ENCODE peak calls at places on chromosomes 5 and 9, in seven cellular contexts. D is endodermal cell, V is MM.1S, Z is spleen, T is foreskin fibroblast, C is left ventricle myocardium inferior, O is cardiac muscle cell. U is an unnamed sample.

GRCh38 chr9:76378367-76379073 is 15.7 kb downstream of the RFK start:
- DNase-seq in Z (no peak), V (no peak), O (no peak), C (no peak), T (no peak), D (no peak), U (no peak)

GRCh38 chr9:80410106-80410505 is 838.3 kb downstream of the TLE4 start:
- DNase-seq in V (no peak), D (peak; percentile 72), Z (no peak), C (no peak), T (no peak), O (no peak), U (no peak)

GRCh38 chr5:5046680-5047502 is 93.2 kb upstream of the ADAMTS16 start:
- DNase-seq in D (no peak), O (no peak), T (no peak), C (no peak), Z (no peak), V (peak; percentile 49), U (no peak)

GRCh38 chr5:172559004-172559932 is 81.8 kb upstream of the NEURL1B start:
- DNase-seq in T (peak; percentile 92), D (no peak), Z (peak; percentile 49), C (peak; percentile 71), V (no peak), O (peak; percentile 97), U (no peak)

GRCh38 chr9:6965566-6965965 is 207.8 kb downstream of the KDM4C start:
- DNase-seq in T (no peak), C (no peak), V (no peak), O (no peak), Z (no peak), D (no peak), U (no peak)

GRCh38 chr9:137955586-137955985 is 78.0 kb downstream of the CACNA1B start:
- DNase-seq in D (peak; percentile 35), Z (no peak), V (no peak), O (no peak), T (no peak), C (no peak), U (no peak)

GRCh38 chr5:127342364-127342763 is 51.8 kb downstream of the MEGF10 start:
- DNase-seq in V (no peak), O (no peak), D (no peak), T (no peak), Z (no peak), C (no peak), U (no peak)

GRCh38 chr5:43078956-43079355 is 38.8 kb upstream of the ANXA2R start:
- DNase-seq in D (no peak), T (peak; percentile 90), C (no peak), O (peak; percentile 89), Z (no peak), V (no peak), U (no peak)

GRCh38 chr5:179113945-179114641 is 53.9 kb downstream of the ZNF354C start:
- DNase-seq in T (no peak), O (no peak), Z (peak; percentile 28), C (no peak), D (peak; percentile 14), V (no peak), U (no peak)

GRCh38 chr5:142110046-142110531 is 1.5 kb downstream of the NDFIP1 start:
- DNase-seq in C (no peak), V (no peak), D (no peak), T (peak; percentile 69), Z (no peak), O (peak; percentile 60), U (peak; percentile 56)

GRCh38 chr5:33425334-33425733 is 15.4 kb upstream of the TARS1 start:
- DNase-seq in O (no peak), V (no peak), Z (no peak), C (no peak), D (no peak), T (no peak), U (no peak)

GRCh38 chr9:134055981-134056461 is 11.8 kb downstream of the BRD3 start:
- DNase-seq in T (peak; percentile 91), D (peak; percentile 41), C (peak; percentile 77), Z (peak; percentile 78), V (no peak), O (peak; percentile 75), U (no peak)

GRCh38 chr5:147690595-147690994 is 91.9 kb downstream of the JAKMIP2 start:
- DNase-seq in T (no peak), D (peak; percentile 70), V (no peak), O (no peak), C (no peak), Z (no peak), U (no peak)

GRCh38 chr9:137371521-137371941 is 51.4 kb downstream of the EXD3 start:
- DNase-seq in Z (peak; percentile 70), V (no peak), D (no peak), O (no peak), C (no peak), T (no peak), U (no peak)

GRCh38 chr5:98769256-98770157 is 4.0 kb upstream of the RGMB start:
- DNase-seq in T (peak; percentile 92), V (no peak), Z (peak; percentile 83), D (peak; percentile 85), C (peak; percentile 29), O (peak; percentile 51), U (peak; percentile 47)

GRCh38 chr5:59712836-59713487 is 180.6 kb downstream of the PDE4D start:
- DNase-seq in V (no peak), O (peak; percentile 53), T (no peak), Z (no peak), C (no peak), D (peak; percentile 50), U (peak; percentile 18)

GRCh38 chr9:107693620-107694326 is 204.2 kb upstream of the KLF4 start:
- DNase-seq in O (no peak), T (peak; percentile 75), D (no peak), C (no peak), Z (no peak), V (no peak), U (no peak)

GRCh38 chr5:179766021-179766725 is 27.6 kb upstream of the LTC4S start:
- DNase-seq in D (no peak), V (no peak), O (peak; percentile 40), T (peak; percentile 58), C (no peak), Z (peak; percentile 70), U (no peak)

GRCh38 chr9:112334319-112334828 is 955 bp upstream of the PTBP3 start:
- DNase-seq in C (no peak), Z (no peak), D (peak; percentile 59), O (no peak), T (peak; percentile 64), V (peak; percentile 50), U (peak; percentile 49)

GRCh38 chr5:6161257-6161656 is 217.1 kb downstream of the MED10 start:
- DNase-seq in O (no peak), D (no peak), Z (no peak), C (no peak), T (no peak), V (no peak), U (no peak)

GRCh38 chr5:132426525-132427138 is 57.1 kb downstream of the SLC22A5 start:
- DNase-seq in Z (peak; percentile 95), D (peak; percentile 87), T (peak; percentile 97), O (peak; percentile 91), V (peak; percentile 81), C (peak; percentile 70), U (peak; percentile 87)
- H3K4me3 ChIP-seq in Z (peak overlapping the region; percentile 31), D (no peak overlapping the region), T (no peak overlapping the region), O (no peak overlapping the region), V (peak overlapping the region; percentile 42), C (peak overlapping the region; percentile 9), U (peak overlapping the region; percentile 37)

DNA sequence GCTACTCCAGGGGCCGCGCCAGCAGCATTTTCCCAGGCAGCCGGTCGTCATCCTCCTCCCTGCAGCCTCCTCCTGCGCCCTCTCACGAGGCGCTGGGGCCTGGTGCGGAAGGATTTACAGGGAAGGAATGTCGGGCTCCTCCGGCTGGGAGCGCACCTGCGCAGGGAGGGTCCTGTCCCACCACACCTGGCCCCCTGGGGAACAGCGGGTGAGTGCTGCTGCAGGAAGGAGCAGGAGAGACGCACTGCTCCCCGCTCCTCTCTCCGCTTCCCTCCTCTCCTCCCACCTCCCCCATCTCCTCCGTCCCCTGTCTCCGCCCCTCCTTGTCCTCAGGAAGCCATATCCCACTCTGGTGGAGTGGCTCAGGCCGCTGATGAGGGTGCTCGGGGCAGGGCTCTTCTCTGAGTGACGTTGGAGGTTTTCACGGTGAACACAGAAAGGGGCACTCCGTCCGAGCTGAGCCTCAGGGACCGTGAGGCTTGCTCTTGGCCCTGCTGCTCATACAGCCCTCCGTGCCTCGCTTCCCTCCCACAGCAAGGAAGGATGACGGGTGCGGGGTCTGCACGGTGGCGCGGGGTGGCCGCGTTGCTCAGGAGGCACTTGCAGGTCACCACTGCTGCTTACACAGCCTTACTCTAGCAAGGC is 31.3 kb downstream of the IRX4 start:
- DNase-seq in Z (no peak), D (peak; percentile 82), C (no peak), O (no peak), T (no peak), V (no peak), U (no peak)
- H3K4me3 ChIP-seq in Z (no peak overlapping the region), D (no peak overlapping the region), C (no peak overlapping the region), O (no peak overlapping the region), T (no peak overlapping the region), V (no peak overlapping the region), U (no peak overlapping the region)

GRCh38 chr9:124218438-124219289 is 39.1 kb upstream of the NEK6 start:
- DNase-seq in D (peak; percentile 38), T (peak; percentile 68), V (peak; percentile 69), C (no peak), Z (peak; percentile 89), O (peak; percentile 32), U (no peak)
- H3K4me3 ChIP-seq in D (no peak overlapping the region), T (no peak overlapping the region), V (no peak overlapping the region), C (no peak overlapping the region), Z (no peak overlapping the region), O (no peak overlapping the region), U (no peak overlapping the region)

GRCh38 chr5:51388488-51389325 is 5.5 kb downstream of the ISL1 start:
- DNase-seq in Z (no peak), D (no peak), V (no peak), O (no peak), T (peak; percentile 61), C (no peak), U (no peak)
- H3K4me3 ChIP-seq in Z (no peak overlapping the region), D (peak overlapping the region; percentile 19), V (no peak overlapping the region), O (peak overlapping the region; percentile 36), T (peak overlapping the region; percentile 8), C (peak overlapping the region; percentile 51), U (no peak overlapping the region)

GRCh38 chr9:37155601-37156000 is 35.2 kb downstream of the ZCCHC7 start:
- DNase-seq in T (peak; percentile 10), O (no peak), V (no peak), D (no peak), C (no peak), Z (no peak), U (no peak)

GRCh38 chr9:37152365-37152764 is 32.0 kb downstream of the ZCCHC7 start:
- DNase-seq in C (no peak), O (no peak), Z (no peak), D (no peak), T (no peak), V (no peak), U (no peak)

GRCh38 chr9:37148181-37148580 is 27.8 kb downstream of the ZCCHC7 start:
- DNase-seq in C (no peak), Z (no peak), T (no peak), V (no peak), O (no peak), D (no peak), U (no peak)

GRCh38 chr9:37149646-37150308 is 29.4 kb downstream of the ZCCHC7 start:
- DNase-seq in T (no peak), C (no peak), O (no peak), Z (no peak), V (no peak), D (no peak), U (no peak)

GRCh38 chr9:37151802-37152201 is 31.4 kb downstream of the ZCCHC7 start:
- DNase-seq in V (no peak), O (no peak), D (no peak), T (no peak), Z (no peak), C (no peak), U (no peak)
- H3K4me3 ChIP-seq in V (no peak overlapping the region), O (no peak overlapping the region), D (no peak overlapping the region), T (no peak overlapping the region), Z (no peak overlapping the region), C (no peak overlapping the region), U (no peak overlapping the region)

U was measured in Jurkat, Clone E6-1.